ENCODE peak calls at places on chromosomes 3 and 15, in nine cellular contexts. Z is neural progenitor cell, F is GM23248, D is OCI-LY7, C is GM23338, Q is PC-3, A is hepatocyte, H is HCT116, V is SK-N-SH. J is an unnamed sample.

GRCh38 chr3:41200669-41201021 is 1.3 kb downstream of the CTNNB1 start:
- DNase-seq in Z (peak; percentile 53), F (peak; percentile 56), D (peak; percentile 62), C (no peak), Q (peak; percentile 39), A (peak; percentile 39), H (no peak), V (no peak), J (no peak)

GRCh38 chr3:22013641-22014040 is 262.6 kb upstream of the ZNF385D start:
- DNase-seq in Z (peak; percentile 39), F (no peak), D (no peak), C (peak; percentile 2), Q (no peak), A (no peak), H (no peak), V (no peak), J (no peak)

GRCh38 chr3:22989716-22990115 is 213.4 kb upstream of the UBE2E2 start:
- DNase-seq in Z (no peak), F (no peak), D (no peak), C (no peak), Q (no peak), A (no peak), H (no peak), V (no peak), J (no peak)

GRCh38 chr3:112034436-112034835 is at the start of gene TMPRSS7:
- DNase-seq in Z (no peak), F (no peak), D (no peak), C (no peak), Q (no peak), A (no peak), H (no peak), V (no peak), J (no peak)

GRCh38 chr3:169913270-169913780 is 2.0 kb downstream of the SAMD7 start:
- DNase-seq in Z (no peak), F (no peak), D (no peak), C (no peak), Q (no peak), A (no peak), H (no peak), V (no peak), J (no peak)

GRCh38 chr3:100401674-100402036 is 316 bp downstream of the LNP1 start:
- DNase-seq in Z (peak; percentile 72), F (peak; percentile 80), D (peak; percentile 58), C (peak; percentile 68), Q (peak; percentile 39), A (peak; percentile 51), H (no peak), V (peak; percentile 20), J (peak; percentile 46)

GRCh38 chr3:72137865-72138861 is 353.2 kb upstream of the PROK2 start:
- DNase-seq in Z (no peak), F (no peak), D (no peak), C (no peak), Q (no peak), A (no peak), H (no peak), V (no peak), J (no peak)

GRCh38 chr3:85037203-85037602 is 78.4 kb downstream of the CADM2 start:
- DNase-seq in Z (no peak), F (no peak), D (no peak), C (no peak), Q (no peak), A (no peak), H (no peak), V (no peak), J (no peak)

GRCh38 chr3:11173828-11174465 is 19.7 kb downstream of the HRH1 start:
- DNase-seq in Z (no peak), F (no peak), D (no peak), C (no peak), Q (no peak), A (no peak), H (no peak), V (no peak), J (no peak)

GRCh38 chr3:37999836-38000235 is 9.2 kb downstream of the VILL start:
- DNase-seq in Z (no peak), F (no peak), D (no peak), C (no peak), Q (no peak), A (no peak), H (no peak), V (no peak), J (no peak)

GRCh38 chr3:184633185-184633584 is 71.6 kb downstream of the EPHB3 start:
- DNase-seq in Z (peak; percentile 67), F (no peak), D (no peak), C (no peak), Q (no peak), A (no peak), H (no peak), V (no peak), J (no peak)

GRCh38 chr15:72070817-72071447 is 47.0 kb downstream of the MYO9A start:
- DNase-seq in Z (no peak), F (no peak), D (peak; percentile 52), C (no peak), Q (no peak), A (no peak), H (no peak), V (no peak), J (no peak)

GRCh38 chr3:115475178-115476041 is 147.9 kb upstream of the GAP43 start:
- DNase-seq in Z (peak; percentile 31), F (no peak), D (no peak), C (peak; percentile 34), Q (no peak), A (no peak), H (no peak), V (no peak), J (no peak)

GRCh38 chr3:66450389-66451022 is 50.3 kb downstream of the LRIG1 start:
- DNase-seq in Z (no peak), F (peak; percentile 77), D (no peak), C (no peak), Q (peak; percentile 32), A (no peak), H (no peak), V (no peak), J (no peak)

GRCh38 chr3:128197855-128198254 is 44.6 kb downstream of the EEFSEC start:
- DNase-seq in Z (no peak), F (no peak), D (no peak), C (no peak), Q (no peak), A (no peak), H (no peak), V (no peak), J (no peak)

GRCh38 chr15:70299931-70300858 is 202.5 kb upstream of the TLE3 start:
- DNase-seq in Z (no peak), F (no peak), D (peak; percentile 41), C (no peak), Q (no peak), A (peak; percentile 39), H (no peak), V (no peak), J (peak; percentile 98)

DNA sequence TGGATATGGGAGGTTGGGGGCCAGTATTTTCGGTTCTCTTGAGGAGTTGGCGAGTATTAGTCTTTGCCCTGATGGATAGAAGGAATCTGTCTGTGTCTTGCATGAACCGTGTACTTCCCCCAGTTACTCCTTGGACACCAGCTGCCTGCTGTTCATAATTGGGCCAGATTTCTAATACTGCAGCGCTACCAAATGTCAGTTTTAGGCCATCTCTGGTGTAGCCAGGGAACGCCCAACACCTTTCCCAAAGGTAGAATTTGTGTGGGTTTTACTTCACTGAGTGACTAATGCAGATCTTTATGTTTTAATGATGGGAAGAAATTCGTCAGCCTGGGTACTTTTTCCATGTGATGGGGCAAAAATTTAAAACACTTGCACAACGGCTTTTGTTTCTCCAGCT is 18.4 kb downstream of the FLNB start:
- DNase-seq in Z (no peak), F (peak; percentile 35), D (no peak), C (no peak), Q (peak; percentile 80), A (no peak), H (no peak), V (no peak), J (no peak)
- H3K4me1 ChIP-seq in Z (peaks cover 13% of the 10 kb centered on the region), F (peaks cover 26% of the 10 kb centered on the region), D (no peaks in the 10 kb centered on the region), C (peaks cover 74% of the 10 kb centered on the region), Q (peaks cover 60% of the 10 kb centered on the region), A (peaks cover 24% of the 10 kb centered on the region), H (peaks cover 22% of the 10 kb centered on the region), V (peaks cover 17% of the 10 kb centered on the region), J (no peaks in the 10 kb centered on the region)

GRCh38 chr3:14520967-14521366 is 19.2 kb downstream of the GRIP2 start:
- DNase-seq in Z (no peak), F (no peak), D (no peak), C (no peak), Q (no peak), A (no peak), H (no peak), V (no peak), J (no peak)
- TF ChIP-seq EZH2phosphoT487 in Z (no peak), F (no peak), D (no peak), C (no peak), Q (no peak), A (no peak), H (no peak), V (no peak), J (no peak)

GRCh38 chr3:119223511-119223910 is 17.2 kb downstream of the B4GALT4 start:
- DNase-seq in Z (no peak), F (no peak), D (no peak), C (peak; percentile 56), Q (no peak), A (no peak), H (no peak), V (no peak), J (no peak)
- H3K4me1 ChIP-seq in Z (no peaks in the 10 kb centered on the region), F (peaks cover 14% of the 10 kb centered on the region), D (no peaks in the 10 kb centered on the region), C (no peaks in the 10 kb centered on the region), Q (peaks cover 14% of the 10 kb centered on the region), A (peaks cover 8% of the 10 kb centered on the region), H (no peaks in the 10 kb centered on the region), V (peaks cover 2% of the 10 kb centered on the region), J (no peaks in the 10 kb centered on the region)

GRCh38 chr3:45966969-45967640 is 23.8 kb downstream of the CXCR6 start:
- DNase-seq in Z (no peak), F (no peak), D (no peak), C (no peak), Q (no peak), A (no peak), H (no peak), V (no peak), J (no peak)

GRCh38 chr3:45969152-45969551 is 25.9 kb downstream of the CXCR6 start:
- DNase-seq in Z (no peak), F (no peak), D (no peak), C (no peak), Q (no peak), A (no peak), H (no peak), V (no peak), J (no peak)

GRCh38 chr3:45968706-45969105 is 25.4 kb downstream of the CXCR6 start:
- DNase-seq in Z (no peak), F (peak; percentile 83), D (no peak), C (no peak), Q (peak; percentile 21), A (peak; percentile 44), H (no peak), V (no peak), J (no peak)

GRCh38 chr3:45967724-45968123 is 24.5 kb downstream of the CXCR6 start:
- DNase-seq in Z (no peak), F (no peak), D (no peak), C (no peak), Q (no peak), A (no peak), H (no peak), V (no peak), J (no peak)

DNA sequence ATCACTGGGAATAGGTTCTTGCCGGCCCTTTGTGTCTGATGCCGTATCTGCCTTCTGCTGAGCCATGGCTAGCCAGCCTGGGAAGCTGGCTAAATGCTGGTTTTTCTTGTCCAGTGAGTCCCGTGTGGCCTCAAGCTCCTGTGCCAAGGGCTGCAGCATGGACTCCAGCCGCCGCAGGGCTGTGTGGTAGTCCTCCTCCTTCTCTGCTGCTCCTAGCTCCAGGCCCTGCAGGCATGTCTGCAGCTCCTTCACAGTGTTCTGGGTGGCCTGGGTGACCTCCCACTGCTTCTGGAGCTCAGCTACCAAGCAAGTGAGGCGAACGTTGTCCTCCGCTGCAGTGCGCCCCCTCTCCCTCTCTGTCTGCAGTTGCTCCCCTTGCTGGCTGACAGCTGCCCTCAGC is 24.9 kb downstream of the CXCR6 start:
- DNase-seq in Z (no peak), F (no peak), D (no peak), C (no peak), Q (no peak), A (no peak), H (no peak), V (no peak), J (no peak)
- TF ChIP-seq EZH2phosphoT487 in Z (no peak), F (no peak), D (no peak), C (no peak), Q (no peak), A (no peak), H (no peak), V (no peak), J (no peak)